ENCODE peak calls at places on chromosomes 12 and 14, in eight cellular contexts. Q is pancreas, T is mucosa of descending colon, K is A549, V is lower lobe of right lung, O is aorta, A is GM12878, D is HepG2. I is an unnamed sample. For H3K9me3 and H3K4me1, the result is how much of the 10 kb centered on the place peaks cover.

GRCh38 chr14:83826838-83827237 is 1703.1 kb upstream of the FLRT2 start:
- ATAC-seq in A (no peak), O (no peak), T (no peak), K (no peak), Q (no peak), V (no peak), D (no peak), I (no peak)

GRCh38 chr12:3252416-3252815 is 175.2 kb downstream of the TSPAN9 start:
- ATAC-seq in K (no peak), A (no peak), D (no peak), T (peak), V (peak), Q (no peak), O (peak), I (peak)

GRCh38 chr14:25050494-25051170 is 685 bp upstream of the STXBP6 start:
- ATAC-seq in V (no peak), O (no peak), T (peak), Q (no peak), K (peak), D (peak), A (no peak), I (no peak)

GRCh38 chr12:5497329-5498058 is 65.6 kb downstream of the NTF3 start:
- ATAC-seq in O (no peak), Q (no peak), K (no peak), D (peak), V (no peak), A (no peak), T (peak), I (no peak)

GRCh38 chr14:58815046-58815701 is 177.4 kb downstream of the DACT1 start:
- ATAC-seq in A (no peak), Q (no peak), T (no peak), O (no peak), D (no peak), V (no peak), K (peak), I (no peak)

GRCh38 chr12:7060353-7060954 is at the start of gene C1S:
- ATAC-seq in D (peak), K (peak), Q (peak), T (peak), A (no peak), O (peak), V (peak), I (peak)

GRCh38 chr14:26707234-26707633 is 109.4 kb upstream of the NOVA1 start:
- ATAC-seq in A (no peak), O (no peak), Q (no peak), V (no peak), K (no peak), T (no peak), D (no peak), I (no peak)

GRCh38 chr12:76666272-76666845 is 97.6 kb upstream of the ZDHHC17 start:
- ATAC-seq in A (no peak), D (no peak), O (no peak), T (no peak), Q (no peak), K (no peak), V (no peak), I (no peak)

GRCh38 chr12:58915634-58916033 is 4.7 kb downstream of the LRIG3 start:
- ATAC-seq in D (no peak), O (peak), V (no peak), A (no peak), T (peak), Q (no peak), K (no peak), I (no peak)

GRCh38 chr14:72679106-72679505 is 214.8 kb downstream of the DPF3 start:
- ATAC-seq in D (no peak), T (no peak), A (no peak), V (no peak), Q (no peak), O (peak), K (no peak), I (no peak)

GRCh38 chr14:76589246-76589645 is 172.0 kb upstream of the VASH1 start:
- ATAC-seq in T (no peak), A (no peak), V (no peak), K (no peak), Q (no peak), D (no peak), O (no peak), I (no peak)

GRCh38 chr12:124747426-124748161 is 116.1 kb downstream of the SCARB1 start:
- ATAC-seq in Q (peak), O (no peak), K (peak), V (no peak), D (no peak), A (peak), T (peak), I (no peak)

GRCh38 chr12:66323017-66323416 is 20.7 kb downstream of the HELB start:
- ATAC-seq in K (no peak), V (no peak), O (no peak), A (no peak), Q (no peak), T (no peak), D (no peak), I (no peak)

GRCh38 chr14:59208224-59208814 is 19.9 kb downstream of the DAAM1 start:
- ATAC-seq in A (peak), D (no peak), V (no peak), O (no peak), T (no peak), Q (no peak), K (no peak), I (no peak)

GRCh38 chr12:44000309-44000952 is 164.6 kb downstream of the TMEM117 start:
- ATAC-seq in K (peak), Q (peak), T (peak), D (peak), A (peak), V (peak), O (no peak), I (no peak)

GRCh38 chr14:61101803-61102548 is 120.9 kb downstream of the SLC38A6 start:
- ATAC-seq in V (peak), K (no peak), A (no peak), Q (no peak), T (no peak), O (peak), D (no peak), I (peak)

GRCh38 chr12:22262309-22262708 is 72.2 kb downstream of the ST8SIA1 start:
- ATAC-seq in T (no peak), K (no peak), A (no peak), V (no peak), Q (no peak), O (no peak), D (no peak), I (peak)

GRCh38 chr12:24979286-24979685 is 30.4 kb upstream of the BCAT1 start:
- ATAC-seq in T (peak), Q (no peak), D (no peak), V (peak), A (no peak), O (peak), K (no peak), I (peak)

GRCh38 chr12:57832966-57833365 is 13.6 kb downstream of the CTDSP2 start:
- ATAC-seq in T (no peak), V (no peak), A (peak), Q (no peak), O (no peak), K (no peak), D (no peak), I (no peak)

GRCh38 chr12:118187746-118188390 is 51.9 kb downstream of the PEBP1 start:
- ATAC-seq in Q (no peak), K (no peak), V (peak), T (no peak), O (no peak), D (no peak), A (no peak), I (no peak)

GRCh38 chr14:65117795-65118746 is 15.8 kb upstream of the MAX start:
- ATAC-seq in D (no peak), Q (no peak), A (peak), O (no peak), K (no peak), V (peak), T (no peak), I (no peak)

GRCh38 chr14:40684328-40684727 is 922.3 kb upstream of the LRFN5 start:
- ATAC-seq in Q (no peak), O (no peak), V (no peak), A (no peak), T (no peak), K (no peak), D (no peak), I (no peak)

GRCh38 chr14:59871166-59871495 is 555 bp upstream of the RTN1 start:
- ATAC-seq in T (no peak), D (peak), A (no peak), O (no peak), K (peak), Q (no peak), V (peak), I (no peak)

DNA sequence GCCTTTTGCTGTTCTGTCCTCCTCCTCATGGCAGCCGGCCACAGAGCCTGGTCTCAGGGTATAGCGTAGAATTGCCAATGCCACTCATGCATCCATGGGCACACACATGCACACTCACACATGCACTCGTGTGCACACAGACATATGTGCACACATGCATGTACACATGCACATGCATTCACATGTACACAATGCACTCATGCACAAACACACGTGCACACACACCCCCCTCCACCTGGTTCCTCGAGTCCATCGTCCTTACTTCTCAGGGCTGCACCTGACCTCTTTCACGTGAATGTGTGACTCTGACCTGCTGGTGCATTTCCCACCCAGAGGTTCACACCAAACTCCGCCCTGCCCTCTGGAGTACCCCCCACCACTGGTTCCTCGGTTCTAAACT is 60.6 kb downstream of the BCL11B start:
- ATAC-seq in A (no peak), O (no peak), D (no peak), T (no peak), Q (no peak), K (no peak), V (no peak), I (no peak)
- H3K4me3 ChIP-seq in A (no peak), O (no peak), D (no peak), T (no peak), Q (no peak), K (no peak), V (no peak), I (no peak)

DNA sequence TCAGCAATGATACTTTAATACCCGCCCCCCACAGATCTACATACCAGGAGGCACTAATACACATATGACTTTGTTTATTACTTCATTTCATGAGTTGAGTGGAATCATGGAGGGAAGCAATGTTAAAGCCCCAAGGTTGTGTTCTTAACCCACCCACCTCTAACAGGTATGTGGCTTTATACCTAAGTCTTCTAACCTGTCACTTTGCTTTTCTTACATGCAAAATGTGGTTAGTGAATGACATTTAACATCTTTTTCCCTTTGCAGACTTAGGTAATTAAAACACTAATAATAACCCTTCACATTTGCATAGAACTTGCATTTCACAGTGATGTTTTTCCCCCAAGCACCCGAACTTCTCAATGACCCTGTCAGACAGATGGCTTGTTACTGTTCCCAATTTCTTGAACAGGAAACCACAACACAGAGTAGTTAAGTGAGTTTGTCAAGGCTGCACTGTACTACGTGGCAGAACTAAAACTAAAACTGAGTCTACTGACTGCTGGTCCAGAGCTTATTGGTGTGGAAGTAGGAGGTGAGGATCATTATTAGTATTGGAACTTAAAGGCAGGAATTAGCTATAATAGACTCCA is 102.0 kb downstream of the NPAS3 start:
- ATAC-seq in T (no peak), O (no peak), V (no peak), D (no peak), A (no peak), K (no peak), Q (no peak), I (no peak)
- H3K9me3 ChIP-seq in T (under half), O (under half), V (under half), D (half or more), A (under half), K (under half), Q (under half), I (under half)

DNA sequence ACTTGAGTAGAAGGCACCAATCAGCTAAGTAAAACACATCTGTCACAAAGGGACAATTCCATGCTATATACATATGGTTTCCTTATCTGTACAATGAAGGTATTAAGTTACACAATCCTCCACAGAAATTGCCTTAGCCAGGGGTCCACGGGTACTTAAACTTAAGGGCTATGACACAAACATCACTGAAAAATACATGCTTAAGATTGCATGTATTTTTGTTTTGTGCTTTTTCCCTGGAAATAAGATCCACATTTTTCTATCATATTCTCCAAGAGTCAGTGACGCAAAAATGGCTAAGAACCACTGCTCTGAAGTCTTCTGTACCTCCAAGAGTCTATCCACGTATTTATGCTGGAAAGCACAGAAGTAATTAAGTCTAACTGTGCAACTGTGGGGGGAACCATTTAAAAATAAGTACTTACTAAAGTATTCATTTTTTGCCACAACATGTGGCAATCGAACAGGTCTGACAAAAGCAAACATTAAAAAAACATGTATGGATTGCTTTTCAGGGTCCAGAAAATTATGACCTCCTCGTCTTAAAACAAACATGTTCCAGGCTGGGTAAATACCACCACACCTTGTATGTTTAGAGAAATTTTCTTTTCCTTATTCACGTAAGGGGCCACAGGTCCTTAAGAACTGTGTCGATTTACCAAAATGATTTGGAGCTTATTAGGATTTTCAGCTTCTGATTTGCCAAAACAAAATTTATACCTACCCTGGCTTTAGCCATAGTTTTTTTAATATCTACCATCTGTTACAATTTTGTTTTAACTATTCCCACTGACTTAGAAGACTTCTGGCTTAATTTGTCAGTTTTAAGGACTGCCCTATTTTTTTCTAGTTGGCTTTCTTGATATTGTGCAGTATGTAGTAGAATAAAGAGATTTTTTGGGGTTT is 2.8 kb downstream of the SLC38A2 start:
- ATAC-seq in D (no peak), K (no peak), O (no peak), T (no peak), A (no peak), V (no peak), Q (no peak), I (no peak)
- H3K4me1 ChIP-seq in D (half or more), K (half or more), O (under half), T (half or more), A (under half), V (half or more), Q (under half), I (half or more)

GRCh38 chr14:54683882-54684794 is 117.2 kb downstream of the SAMD4A start:
- ATAC-seq in T (peak), V (no peak), Q (no peak), A (peak), D (no peak), O (peak), K (peak), I (peak)

GRCh38 chr14:54682578-54682977 is 115.7 kb downstream of the SAMD4A start:
- ATAC-seq in D (no peak), T (no peak), Q (no peak), O (no peak), V (no peak), A (no peak), K (no peak), I (no peak)

GRCh38 chr14:54681819-54682261 is 114.9 kb downstream of the SAMD4A start:
- ATAC-seq in T (no peak), O (no peak), K (no peak), A (no peak), D (no peak), V (no peak), Q (no peak), I (no peak)

GRCh38 chr14:54676822-54677708 is 110.1 kb downstream of the SAMD4A start:
- ATAC-seq in Q (no peak), K (peak), O (peak), A (no peak), T (peak), V (peak), D (no peak), I (peak)

DNA sequence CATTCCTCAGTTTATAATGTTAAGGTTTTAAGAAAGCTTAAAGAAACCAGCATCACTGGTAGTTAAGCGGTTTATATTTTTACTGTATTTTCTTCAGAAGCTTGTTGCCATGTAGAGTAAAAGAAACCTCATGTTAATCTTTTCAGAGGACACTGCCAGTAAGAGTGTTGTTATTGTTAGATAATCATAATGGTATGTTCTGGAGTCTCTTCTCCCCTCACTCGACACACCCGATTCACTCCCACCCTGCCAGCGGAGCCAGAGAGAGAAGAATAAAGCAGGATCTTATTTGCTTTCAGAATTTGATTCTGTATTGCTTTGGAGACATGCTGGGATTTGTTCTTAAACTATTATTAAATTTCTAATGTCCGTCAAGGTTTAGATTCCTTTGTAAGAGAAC is 113.7 kb downstream of the SAMD4A start:
- ATAC-seq in Q (no peak), D (no peak), O (no peak), A (no peak), V (no peak), K (no peak), T (no peak), I (no peak)
- H3K4me3 ChIP-seq in Q (no peak), D (no peak), O (no peak), A (no peak), V (no peak), K (no peak), T (no peak), I (no peak)

GRCh38 chr14:103056322-103057027 is 874 bp downstream of the CDC42BPB start:
- ATAC-seq in T (peak), A (peak), V (peak), D (peak), O (peak), Q (peak), K (peak), I (peak)

GRCh38 chr14:103045387-103045869 is 11.9 kb downstream of the CDC42BPB start:
- ATAC-seq in V (peak), A (peak), T (no peak), K (no peak), O (no peak), Q (peak), D (no peak), I (no peak)

GRCh38 chr14:103052407-103052806 is 4.9 kb downstream of the CDC42BPB start:
- ATAC-seq in D (no peak), Q (no peak), O (no peak), T (no peak), V (no peak), K (no peak), A (peak), I (no peak)

GRCh38 chr14:103055693-103056092 is 1.7 kb downstream of the CDC42BPB start:
- ATAC-seq in T (no peak), O (no peak), Q (no peak), K (no peak), V (no peak), A (no peak), D (no peak), I (no peak)

GRCh38 chr14:103050935-103051334 is 6.4 kb downstream of the CDC42BPB start:
- ATAC-seq in A (no peak), T (no peak), K (no peak), D (no peak), V (no peak), Q (no peak), O (no peak), I (no peak)
- H3K9me3 ChIP-seq in A (under half), T (under half), K (under half), D (under half), V (under half), Q (under half), O (under half), I (under half)

DNA sequence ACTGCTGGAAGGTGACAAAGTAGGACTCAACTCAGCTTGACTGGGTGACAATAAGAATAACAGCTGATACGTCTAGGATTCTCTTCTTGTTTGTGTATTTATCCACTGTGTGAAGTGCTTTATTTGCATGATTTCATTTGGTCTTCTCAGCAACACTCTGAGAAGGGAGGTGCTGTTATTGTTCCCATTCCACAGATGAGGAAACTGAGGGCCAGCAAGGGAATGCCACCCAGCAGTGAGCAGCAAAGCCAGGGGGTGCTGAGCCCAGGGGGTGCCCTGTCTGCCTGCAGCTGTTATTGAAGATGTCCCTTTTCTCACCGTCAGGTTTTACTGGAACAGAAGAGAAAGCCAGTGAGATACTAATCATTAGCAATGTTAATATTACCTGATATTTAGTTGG is 62.8 kb downstream of the RNFT2 start:
- ATAC-seq in K (no peak), O (no peak), D (no peak), T (no peak), Q (no peak), A (no peak), V (no peak), I (no peak)
- H3K4me1 ChIP-seq in K (under half), O (under half), D (under half), T (under half), Q (under half), A (under half), V (under half), I (under half)

I was measured in gastroesophageal sphincter.